ENCODE peak calls at places on chromosomes 6 and 20, in nine cellular contexts. P is CD4-positive, alpha-beta memory T cell; C is endothelial cell; R is AG08395; K is stimulated activated CD4-positive, alpha-beta T cell treated with anti-CD3 and anti-CD28 coated beads, TNF-alpha, amount 100 ng/mL, for 24 hours; F is endothelial cell of umbilical vein; Y is endodermal cell; E is lung microvascular endothelial cell; D is AML-193. J is an unnamed sample.

GRCh38 chr6:170208171-170208601 is 82.7 kb downstream of the DLL1 start:
- DNase-seq in P (no peak), C (peak), R (no peak), K (no peak), F (no peak), Y (peak), E (no peak), D (no peak), J (no peak)

GRCh38 chr20:55054443-55054842 is 579.0 kb downstream of the DOK5 start:
- DNase-seq in P (no peak), C (no peak), R (no peak), K (no peak), F (no peak), Y (no peak), E (no peak), D (no peak), J (no peak)

GRCh38 chr6:11972270-11972669 is 39.8 kb upstream of the HIVEP1 start:
- DNase-seq in P (no peak), C (no peak), R (no peak), K (no peak), F (no peak), Y (no peak), E (no peak), D (no peak), J (no peak)

GRCh38 chr6:123288649-123289048 is 292.6 kb downstream of the CLVS2 start:
- DNase-seq in P (no peak), C (no peak), R (no peak), K (no peak), F (no peak), Y (no peak), E (no peak), D (no peak), J (no peak)

GRCh38 chr20:210809-211502 is 16.1 kb upstream of the DEFB129 start:
- DNase-seq in P (no peak), C (no peak), R (no peak), K (no peak), F (no peak), Y (no peak), E (no peak), D (no peak), J (no peak)

GRCh38 chr6:15929685-15930084 is 199.2 kb upstream of the MYLIP start:
- DNase-seq in P (no peak), C (no peak), R (no peak), K (no peak), F (no peak), Y (no peak), E (no peak), D (peak), J (no peak)

GRCh38 chr6:111530777-111531176 is 47.8 kb upstream of the REV3L start:
- DNase-seq in P (no peak), C (no peak), R (no peak), K (no peak), F (no peak), Y (no peak), E (no peak), D (no peak), J (no peak)

GRCh38 chr6:106446287-106446885 is 85.9 kb downstream of the CRYBG1 start:
- DNase-seq in P (no peak), C (no peak), R (peak), K (no peak), F (peak), Y (no peak), E (peak), D (peak), J (no peak)

GRCh38 chr6:80610821-80611220 is 504.4 kb downstream of the BCKDHB start:
- DNase-seq in P (no peak), C (no peak), R (peak), K (no peak), F (no peak), Y (no peak), E (no peak), D (no peak), J (no peak)

J was measured in iPS DF 19.7.